ENCODE peak calls at places on chromosomes 3 and 15, in ten cellular contexts. B is CD8-positive, alpha-beta T cell; X is ureter; O is stimulated activated CD4-positive, alpha-beta T cell treated with anti-CD3 and anti-CD28 coated beads, Interleukin-2, amount 100 ng/mL, for 24 hours; Q is tibial artery; M is adrenal gland; A is K562; R is EH; V is SHP77; N is nephron progenitor cell. S is an unnamed sample.

GRCh38 chr3:128945041-128945877 is 48.6 kb downstream of the CFAP92 start:
- DNase-seq in B (no peak), X (no peak), O (no peak), Q (no peak), M (no peak), A (no peak), R (no peak), V (no peak), N (no peak), S (no peak)

GRCh38 chr15:101048191-101049011 is 129.2 kb downstream of the LRRK1 start:
- DNase-seq in B (peak; percentile 1), X (peak; percentile 39), O (peak; percentile 13), Q (peak; percentile 46), M (no peak), A (no peak), R (no peak), V (no peak), N (no peak), S (no peak)

GRCh38 chr3:126406389-126407296 is 11.9 kb downstream of the CFAP100 start:
- DNase-seq in B (no peak), X (no peak), O (no peak), Q (no peak), M (no peak), A (no peak), R (no peak), V (no peak), N (no peak), S (no peak)

GRCh38 chr15:66153549-66154415 is 99.8 kb downstream of the MEGF11 start:
- DNase-seq in B (no peak), X (no peak), O (no peak), Q (no peak), M (no peak), A (no peak), R (no peak), V (peak; percentile 95), N (no peak), S (no peak)

GRCh38 chr3:160162440-160162839 is 62.8 kb upstream of the C3orf80 start:
- DNase-seq in B (no peak), X (no peak), O (no peak), Q (no peak), M (no peak), A (no peak), R (no peak), V (no peak), N (peak; percentile 65), S (no peak)

GRCh38 chr15:66961901-66962300 is 103.5 kb upstream of the SMAD3 start:
- DNase-seq in B (no peak), X (no peak), O (no peak), Q (peak; percentile 35), M (no peak), A (no peak), R (no peak), V (no peak), N (no peak), S (no peak)

GRCh38 chr3:107212709-107213664 is 164.3 kb upstream of the CCDC54 start:
- DNase-seq in B (no peak), X (no peak), O (no peak), Q (no peak), M (no peak), A (no peak), R (no peak), V (no peak), N (no peak), S (no peak)

GRCh38 chr3:48219543-48219942 is 3.8 kb upstream of the CAMP start:
- DNase-seq in B (no peak), X (no peak), O (no peak), Q (no peak), M (peak; percentile 49), A (no peak), R (peak; percentile 34), V (no peak), N (no peak), S (no peak)

GRCh38 chr15:58346361-58346760 is 85.4 kb upstream of the LIPC start:
- DNase-seq in B (no peak), X (no peak), O (no peak), Q (no peak), M (no peak), A (no peak), R (peak; percentile 87), V (no peak), N (no peak), S (no peak)

GRCh38 chr3:55491296-55491816 is 4.2 kb upstream of the WNT5A start:
- DNase-seq in B (no peak), X (peak; percentile 58), O (no peak), Q (no peak), M (peak; percentile 69), A (no peak), R (peak; percentile 98), V (no peak), N (no peak), S (peak; percentile 13)

GRCh38 chr15:43187544-43188155 is 2.4 kb downstream of the CCNDBP1 start:
- DNase-seq in B (no peak), X (no peak), O (no peak), Q (no peak), M (no peak), A (peak; percentile 63), R (peak; percentile 70), V (peak; percentile 64), N (no peak), S (peak; percentile 58)

GRCh38 chr15:64521201-64521600 is 60.8 kb downstream of the ZNF609 start:
- DNase-seq in B (no peak), X (no peak), O (no peak), Q (no peak), M (no peak), A (no peak), R (no peak), V (no peak), N (no peak), S (peak; percentile 66)

GRCh38 chr15:40812721-40813425 is 5.6 kb upstream of the DNAJC17 start:
- DNase-seq in B (no peak), X (no peak), O (no peak), Q (no peak), M (no peak), A (no peak), R (no peak), V (no peak), N (no peak), S (no peak)

GRCh38 chr3:24583004-24583403 is 88.4 kb upstream of the THRB start:
- DNase-seq in B (no peak), X (no peak), O (no peak), Q (no peak), M (peak; percentile 20), A (peak; percentile 41), R (no peak), V (no peak), N (no peak), S (no peak)

GRCh38 chr3:57582470-57583168 is 14.5 kb downstream of the ARF4 start:
- DNase-seq in B (no peak), X (no peak), O (no peak), Q (no peak), M (no peak), A (no peak), R (peak; percentile 24), V (peak; percentile 10), N (no peak), S (no peak)

GRCh38 chr15:61281328-61281727 is 52.2 kb upstream of the RORA start:
- DNase-seq in B (no peak), X (no peak), O (no peak), Q (no peak), M (no peak), A (no peak), R (no peak), V (no peak), N (no peak), S (no peak)

GRCh38 chr3:77526573-77526972 is 486.7 kb downstream of the ROBO2 start:
- DNase-seq in B (no peak), X (no peak), O (no peak), Q (no peak), M (no peak), A (no peak), R (no peak), V (no peak), N (no peak), S (no peak)

GRCh38 chr3:108334698-108335097 is 38.4 kb downstream of the HHLA2 start:
- DNase-seq in B (no peak), X (no peak), O (no peak), Q (no peak), M (no peak), A (no peak), R (no peak), V (no peak), N (no peak), S (no peak)

GRCh38 chr3:102060814-102061213 is 211.5 kb downstream of the NFKBIZ start:
- DNase-seq in B (no peak), X (no peak), O (no peak), Q (no peak), M (no peak), A (peak; percentile 1), R (peak; percentile 33), V (no peak), N (no peak), S (no peak)

S was measured in endothelial cell of umbilical vein.